ENCODE peak calls at places on chromosome 22, in four cellular contexts. R, C, P and O are unnamed samples. For H3K4me1, the result is how much of the 10 kb centered on the place peaks cover.

GRCh38 chr22:20131856-20132685 is 467 bp downstream of the ZDHHC8 start:
- DNase-seq in C (no peak), P (no peak), R (peak), O (peak)

GRCh38 chr22:48575567-48576332 is 1251.9 kb downstream of the BRD1 start:
- DNase-seq in R (no peak), P (no peak), C (no peak), O (no peak)

GRCh38 chr22:38981659-38982007 is 514 bp upstream of the APOBEC3B start:
- DNase-seq in R (no peak), C (no peak), P (no peak), O (no peak)

GRCh38 chr22:31488988-31489617 is 539 bp downstream of the EIF4ENIF1 start:
- DNase-seq in C (no peak), P (peak), R (peak), O (peak)

GRCh38 chr22:24400726-24401596 is 26.4 kb upstream of the ADORA2A start:
- DNase-seq in R (no peak), C (no peak), P (no peak), O (no peak)

GRCh38 chr22:49963647-49964026 is 3.1 kb downstream of the PIM3 start:
- DNase-seq in C (no peak), R (peak), P (no peak), O (peak)

GRCh38 chr22:48943567-48944432 is 883.9 kb downstream of the BRD1 start:
- DNase-seq in P (peak), R (no peak), C (peak), O (no peak)

GRCh38 chr22:38436629-38437395 is 18.2 kb downstream of the KCNJ4 start:
- DNase-seq in P (no peak), C (no peak), R (no peak), O (no peak)

GRCh38 chr22:19723990-19724827 is 870 bp downstream of the GP1BB start:
- DNase-seq in R (no peak), P (no peak), C (peak), O (no peak)

GRCh38 chr22:44600386-44600785 is 101.6 kb upstream of the PRR5 start:
- DNase-seq in C (no peak), P (no peak), R (no peak), O (no peak)

GRCh38 chr22:48331266-48331665 is 1496.4 kb downstream of the BRD1 start:
- DNase-seq in C (no peak), R (no peak), P (no peak), O (no peak)

GRCh38 chr22:45757936-45758335 is 86.3 kb downstream of the ATXN10 start:
- DNase-seq in P (no peak), R (no peak), C (no peak), O (no peak)

GRCh38 chr22:18152519-18152918 is 2.5 kb downstream of the USP18 start:
- DNase-seq in C (no peak), R (no peak), P (no peak), O (no peak)

GRCh38 chr22:33321466-33321865 is 263.3 kb upstream of the SYN3 start:
- DNase-seq in C (no peak), R (no peak), P (no peak), O (no peak)

GRCh38 chr22:44500623-44501022 is 2.6 kb upstream of the RTL6 start:
- DNase-seq in P (no peak), C (no peak), R (no peak), O (no peak)

GRCh38 chr22:41417622-41418390 is 28.8 kb downstream of the TOB2 start:
- DNase-seq in P (peak), C (no peak), R (peak), O (peak)
- TF ChIP-seq POLR2A in P (no peak), C (no peak), R (no peak), O (no peak)

GRCh38 chr22:42939941-42940653 is 74.9 kb downstream of the PACSIN2 start:
- DNase-seq in C (peak), R (no peak), P (no peak), O (no peak)

GRCh38 chr22:42937164-42937854 is 77.6 kb downstream of the PACSIN2 start:
- DNase-seq in R (no peak), P (no peak), C (no peak), O (peak)

GRCh38 chr22:42939451-42939881 is 75.5 kb downstream of the PACSIN2 start:
- DNase-seq in P (no peak), R (no peak), C (no peak), O (no peak)

GRCh38 chr22:42938449-42938848 is 76.5 kb downstream of the PACSIN2 start:
- DNase-seq in R (no peak), P (no peak), C (no peak), O (no peak)

GRCh38 chr22:42938976-42939375 is 76.0 kb downstream of the PACSIN2 start:
- DNase-seq in R (no peak), P (no peak), C (no peak), O (no peak)
- H3K4me1 ChIP-seq in R (under half), P (half or more), C (half or more), O (under half)

GRCh38 chr22:29313126-29314071 is 2.1 kb downstream of the RASL10A start:
- DNase-seq in P (peak), C (no peak), R (no peak), O (no peak)

GRCh38 chr22:29314537-29315285 is 786 bp downstream of the RASL10A start:
- DNase-seq in C (no peak), P (no peak), R (no peak), O (no peak)

GRCh38 chr22:29312218-29313125 is 3.0 kb downstream of the RASL10A start:
- DNase-seq in R (peak), C (no peak), P (no peak), O (no peak)

GRCh38 chr22:29315286-29316195 is at the start of gene RASL10A:
- DNase-seq in P (no peak), R (no peak), C (no peak), O (no peak)

GRCh38 chr22:29314074-29314473 is 1.4 kb downstream of the RASL10A start:
- DNase-seq in R (no peak), C (no peak), P (no peak), O (no peak)
- TF ChIP-seq CTCF in R (no peak), C (no peak), P (no peak), O (no peak)

GRCh38 chr22:43007519-43008102 is 7.3 kb downstream of the PACSIN2 start:
- DNase-seq in P (no peak), R (no peak), C (peak), O (no peak)
- TF ChIP-seq POLR2A in P (no peak), R (no peak), C (no peak), O (no peak)

GRCh38 chr22:37300551-37301017 is 18.3 kb downstream of the CYTH4 start:
- DNase-seq in R (no peak), C (no peak), P (no peak), O (no peak)
- H3K4me1 ChIP-seq in R (under half), C (under half), P (under half), O (under half)